ENCODE peak calls at places on chromosomes 7 and 10, in six cellular contexts. T is HepG2, N is A549, S is SK-N-SH, A is endothelial cell of umbilical vein, Q is HCT116. G is an unnamed sample.

GRCh38 chr7:29377718-29378117 is 183.1 kb downstream of the CHN2 start:
- DNase-seq in S (no peak), T (no peak), N (no peak), A (no peak), Q (no peak), G (no peak)

GRCh38 chr7:151167197-151167911 is at the start of gene GBX1:
- DNase-seq in Q (no peak), T (no peak), A (no peak), N (peak), S (peak), G (no peak)

GRCh38 chr7:55060690-55061414 is 42.0 kb downstream of the EGFR start:
- DNase-seq in S (no peak), A (no peak), Q (no peak), T (no peak), N (no peak), G (no peak)

GRCh38 chr10:98694014-98694413 is 247.3 kb upstream of the HPS1 start:
- DNase-seq in S (no peak), Q (no peak), A (no peak), T (no peak), N (no peak), G (no peak)

GRCh38 chr10:98168147-98168546 is 33.7 kb downstream of the R3HCC1L start:
- DNase-seq in N (no peak), S (no peak), T (no peak), A (no peak), Q (no peak), G (no peak)

GRCh38 chr7:100803398-100804161 is 23.7 kb downstream of the EPHB4 start:
- DNase-seq in T (peak), S (peak), A (peak), Q (no peak), N (peak), G (peak)

GRCh38 chr7:116955801-116956514 is 2.7 kb downstream of the ST7 start:
- DNase-seq in Q (no peak), S (no peak), T (no peak), A (peak), N (no peak), G (peak)

GRCh38 chr7:152756126-152756525 is 3.4 kb upstream of the ACTR3B start:
- DNase-seq in Q (no peak), S (no peak), A (no peak), T (no peak), N (no peak), G (no peak)

GRCh38 chr7:77455334-77455733 is 39.2 kb upstream of the GSAP start:
- DNase-seq in Q (no peak), A (peak), S (no peak), N (peak), T (peak), G (no peak)

GRCh38 chr7:149280661-149281507 is 18.9 kb downstream of the ZNF783 start:
- DNase-seq in T (no peak), N (no peak), S (no peak), Q (no peak), A (no peak), G (no peak)

GRCh38 chr10:1037098-1037497 is 11.4 kb upstream of the IDI2 start:
- DNase-seq in S (no peak), Q (no peak), N (no peak), A (no peak), T (no peak), G (no peak)

GRCh38 chr10:129411146-129411705 is 55.8 kb upstream of the MGMT start:
- DNase-seq in T (no peak), A (no peak), Q (no peak), S (no peak), N (no peak), G (no peak)

GRCh38 chr10:52653510-52653909 is 119.1 kb downstream of the MBL2 start:
- DNase-seq in N (no peak), A (no peak), T (no peak), Q (no peak), S (peak), G (no peak)

GRCh38 chr7:81186691-81187090 is 267.8 kb upstream of the SEMA3C start:
- DNase-seq in Q (no peak), S (no peak), A (no peak), N (no peak), T (no peak), G (no peak)

GRCh38 chr10:86673827-86674581 is 5.7 kb downstream of the LDB3 start:
- DNase-seq in T (no peak), A (no peak), N (no peak), S (peak), Q (no peak), G (no peak)

GRCh38 chr10:61981460-61981859 is 80.0 kb downstream of the ARID5B start:
- DNase-seq in Q (no peak), S (no peak), A (no peak), T (no peak), N (no peak), G (no peak)

GRCh38 chr10:44991571-44991970 is 9.2 kb upstream of the ZNF22 start:
- DNase-seq in N (no peak), A (no peak), S (no peak), Q (no peak), T (no peak), G (no peak)

GRCh38 chr10:118626953-118627352 is 31.5 kb upstream of the PRLHR start:
- DNase-seq in Q (no peak), A (no peak), N (no peak), T (no peak), S (no peak), G (peak)

GRCh38 chr7:30728591-30729100 is 23.3 kb upstream of the INMT start:
- DNase-seq in N (no peak), Q (no peak), A (no peak), T (no peak), S (no peak), G (peak)
- TF ChIP-seq MAX in N (no peak), Q (no peak), A (no peak), T (no peak), S (no peak), G (no peak)

GRCh38 chr7:123122951-123123350 is 76.8 kb downstream of the SLC13A1 start:
- DNase-seq in A (no peak), N (no peak), S (no peak), Q (no peak), T (no peak), G (no peak)

GRCh38 chr7:123126691-123127090 is 73.1 kb downstream of the SLC13A1 start:
- DNase-seq in A (no peak), S (no peak), Q (no peak), N (no peak), T (no peak), G (no peak)

GRCh38 chr7:123120286-123120685 is 79.5 kb downstream of the SLC13A1 start:
- DNase-seq in A (peak), Q (no peak), T (no peak), S (no peak), N (no peak), G (no peak)

GRCh38 chr7:123126171-123126570 is 73.6 kb downstream of the SLC13A1 start:
- DNase-seq in S (no peak), N (no peak), A (no peak), T (no peak), Q (no peak), G (no peak)

DNA sequence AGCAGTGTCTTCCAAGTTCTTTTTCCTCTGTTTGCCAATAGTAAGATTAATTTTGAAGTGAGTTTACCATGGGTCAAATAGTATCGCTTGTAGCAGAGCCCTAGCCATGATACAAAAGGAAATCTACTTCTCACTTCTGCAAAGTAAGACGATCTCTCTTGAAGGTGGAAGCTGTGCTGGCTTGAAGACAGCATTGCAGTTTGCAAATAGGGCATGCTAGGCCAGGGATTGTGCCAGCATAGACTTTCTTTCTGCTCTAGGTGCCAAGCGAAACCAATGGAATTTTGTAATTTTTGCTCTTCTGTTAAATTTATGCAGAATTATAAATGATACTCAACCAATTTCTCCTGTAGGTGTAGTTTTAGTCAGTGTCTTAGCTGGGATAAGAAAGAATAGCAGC is 74.5 kb downstream of the SLC13A1 start:
- DNase-seq in T (no peak), A (no peak), Q (no peak), S (no peak), N (no peak), G (no peak)
- H3K4me3 ChIP-seq in T (no peak), A (no peak), Q (no peak), S (no peak), N (no peak), G (no peak)

DNA sequence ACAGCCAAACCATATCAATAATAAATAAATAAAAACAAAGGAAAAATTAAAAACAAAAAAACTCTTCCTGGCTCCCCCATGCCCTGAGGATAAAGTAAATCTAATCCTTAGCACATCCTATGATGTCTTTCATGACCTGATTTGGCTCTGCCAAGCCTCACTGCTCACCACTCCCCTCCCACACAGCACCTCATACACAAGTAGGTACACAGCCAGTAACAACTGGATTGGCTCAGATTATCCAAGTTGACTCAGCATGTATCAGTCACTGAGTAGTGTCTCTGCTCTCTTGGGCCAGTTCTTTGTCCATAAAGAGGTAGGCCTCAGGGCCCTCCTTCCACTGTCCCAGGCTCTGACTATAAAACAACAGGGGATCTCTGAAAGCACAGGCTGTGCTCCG is 99.6 kb downstream of the STRA8 start:
- DNase-seq in N (no peak), A (no peak), S (no peak), T (no peak), Q (no peak), G (no peak)
- TF ChIP-seq MAX in N (no peak), A (no peak), S (no peak), T (no peak), Q (no peak), G (no peak)

GRCh38 chr10:63429280-63429679 is 36.5 kb downstream of the JMJD1C start:
- DNase-seq in N (no peak), A (peak), Q (no peak), T (no peak), S (no peak), G (no peak)
- H3K4me3 ChIP-seq in N (no peak), A (no peak), Q (no peak), T (no peak), S (no peak), G (no peak)

DNA sequence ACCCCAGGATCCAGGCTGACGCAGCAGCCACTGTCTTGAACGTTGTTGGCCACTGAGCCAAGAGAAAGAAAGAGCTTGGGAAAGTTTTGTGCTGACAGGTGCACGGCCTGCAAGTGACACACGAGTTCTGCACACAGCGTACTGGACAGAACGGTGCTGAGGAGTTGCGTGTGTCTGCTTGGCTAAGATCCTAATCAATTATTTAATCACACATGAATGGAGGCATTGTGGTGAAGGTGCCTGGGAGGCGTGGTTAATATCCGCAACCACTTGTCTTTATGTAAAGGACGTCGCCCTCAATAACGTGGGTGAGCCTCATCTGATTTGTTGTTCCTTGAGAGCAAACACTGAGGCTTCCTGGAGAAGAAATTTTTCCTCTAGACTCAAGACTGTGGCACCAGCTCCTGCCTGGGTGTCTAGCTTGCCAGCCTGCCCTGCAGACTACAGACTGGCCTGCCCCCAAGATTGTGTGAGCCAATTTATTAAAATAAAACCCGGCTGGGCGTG is 16.6 kb upstream of the GNA12 start:
- DNase-seq in N (no peak), Q (no peak), S (no peak), T (peak), A (no peak), G (no peak)
- TF ChIP-seq MAX in N (no peak), Q (no peak), S (no peak), T (peak), A (no peak), G (no peak)